ENCODE peak calls at places on chromosomes 11 and 22, in nine cellular contexts. One of them, this sample, is unnamed.

GRCh38 chr11:118215262-118215661 is 9.5 kb downstream of the JAML start:
- DNase-seq in mammary epithelial cell: no peak
- DNase-seq in lung: no peak
- DNase-seq in GM13976: no peak
- DNase-seq in MM.1S: no peak
- DNase-seq in choroid plexus epithelial cell: no peak
- DNase-seq in stomach: no peak
- DNase-seq in tibial artery: no peak
- DNase-seq in ovary: no peak
- DNase-seq in this sample: no peak

GRCh38 chr22:23249506-23250423 is 69.5 kb downstream of the BCR start:
- DNase-seq in choroid plexus epithelial cell: no peak
- DNase-seq in GM13976: no peak
- DNase-seq in MM.1S: no peak
- DNase-seq in stomach: no peak
- DNase-seq in lung: no peak
- DNase-seq in ovary: no peak
- DNase-seq in mammary epithelial cell: no peak
- DNase-seq in tibial artery: no peak
- DNase-seq in this sample: no peak

GRCh38 chr11:104380358-104380757 is 216.4 kb upstream of the PDGFD start:
- DNase-seq in GM13976: no peak
- DNase-seq in choroid plexus epithelial cell: no peak
- DNase-seq in tibial artery: no peak
- DNase-seq in mammary epithelial cell: no peak
- DNase-seq in stomach: no peak
- DNase-seq in lung: no peak
- DNase-seq in MM.1S: no peak
- DNase-seq in ovary: no peak
- DNase-seq in this sample: peak

GRCh38 chr11:70297341-70297740 is 26.9 kb downstream of the PPFIA1 start:
- DNase-seq in ovary: no peak
- DNase-seq in stomach: no peak
- DNase-seq in lung: no peak
- DNase-seq in MM.1S: no peak
- DNase-seq in mammary epithelial cell: peak
- DNase-seq in choroid plexus epithelial cell: peak
- DNase-seq in GM13976: no peak
- DNase-seq in tibial artery: no peak
- DNase-seq in this sample: peak

GRCh38 chr22:21012446-21013407 is 2.2 kb upstream of the P2RX6 start:
- DNase-seq in stomach: no peak
- DNase-seq in GM13976: no peak
- DNase-seq in tibial artery: no peak
- DNase-seq in MM.1S: no peak
- DNase-seq in ovary: no peak
- DNase-seq in mammary epithelial cell: no peak
- DNase-seq in choroid plexus epithelial cell: no peak
- DNase-seq in lung: no peak
- DNase-seq in this sample: no peak

GRCh38 chr11:17352925-17353227 is 1.3 kb downstream of the NCR3LG1 start:
- DNase-seq in lung: peak
- DNase-seq in ovary: peak
- DNase-seq in stomach: peak
- DNase-seq in mammary epithelial cell: peak
- DNase-seq in GM13976: no peak
- DNase-seq in choroid plexus epithelial cell: peak
- DNase-seq in MM.1S: peak
- DNase-seq in tibial artery: no peak
- DNase-seq in this sample: peak

GRCh38 chr22:38403806-38404205 is 51.2 kb downstream of the KCNJ4 start:
- DNase-seq in stomach: no peak
- DNase-seq in GM13976: no peak
- DNase-seq in lung: no peak
- DNase-seq in ovary: no peak
- DNase-seq in MM.1S: no peak
- DNase-seq in mammary epithelial cell: no peak
- DNase-seq in choroid plexus epithelial cell: no peak
- DNase-seq in tibial artery: no peak
- DNase-seq in this sample: no peak

GRCh38 chr11:19789840-19790710 is 77.4 kb downstream of the NAV2 start:
- DNase-seq in ovary: no peak
- DNase-seq in MM.1S: no peak
- DNase-seq in GM13976: no peak
- DNase-seq in stomach: no peak
- DNase-seq in lung: no peak
- DNase-seq in choroid plexus epithelial cell: no peak
- DNase-seq in tibial artery: no peak
- DNase-seq in mammary epithelial cell: no peak
- DNase-seq in this sample: peak

GRCh38 chr11:35785287-35786167 is 123.0 kb downstream of the TRIM44 start:
- DNase-seq in stomach: no peak
- DNase-seq in lung: no peak
- DNase-seq in mammary epithelial cell: peak
- DNase-seq in tibial artery: no peak
- DNase-seq in GM13976: no peak
- DNase-seq in MM.1S: no peak
- DNase-seq in choroid plexus epithelial cell: no peak
- DNase-seq in ovary: no peak
- DNase-seq in this sample: peak

GRCh38 chr22:17302616-17303015 is 66.6 kb upstream of the CECR2 start:
- DNase-seq in ovary: no peak
- DNase-seq in MM.1S: no peak
- DNase-seq in stomach: peak
- DNase-seq in mammary epithelial cell: no peak
- DNase-seq in choroid plexus epithelial cell: no peak
- DNase-seq in lung: no peak
- DNase-seq in GM13976: no peak
- DNase-seq in tibial artery: no peak
- DNase-seq in this sample: no peak

DNA sequence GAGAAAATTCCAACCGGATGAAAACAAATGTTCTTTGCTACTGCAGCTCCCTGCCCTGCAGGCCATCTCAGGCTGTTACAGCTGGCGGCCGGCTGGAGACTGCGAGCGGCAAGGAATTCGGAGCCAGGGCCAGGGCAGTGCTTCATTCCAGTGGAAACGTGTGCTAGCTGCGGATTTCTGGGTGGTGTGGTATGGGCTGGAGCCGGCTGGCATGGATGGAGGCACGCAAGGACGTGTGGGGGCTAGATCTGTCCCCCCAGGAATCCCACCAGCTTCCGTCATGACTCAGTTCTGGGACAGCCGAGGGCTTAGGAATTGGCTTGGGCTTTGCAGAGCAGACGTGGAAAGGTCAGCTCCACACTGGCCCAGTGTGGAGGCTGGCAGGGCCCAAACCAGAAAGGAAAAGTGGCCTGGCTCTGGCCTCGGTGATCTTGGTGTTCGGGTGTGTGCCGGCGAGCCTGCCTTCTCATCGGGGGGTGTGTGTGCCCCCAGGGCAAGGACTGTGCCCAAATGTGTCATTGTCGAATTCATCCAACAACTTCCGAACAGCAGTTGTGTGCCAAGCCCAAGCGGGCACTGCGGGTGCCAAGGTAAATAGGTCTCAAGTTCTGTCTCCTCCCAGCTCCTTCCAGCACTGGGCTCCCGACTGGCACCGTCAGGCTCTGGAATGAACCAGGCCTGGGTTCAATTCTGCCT is 48.1 kb upstream of the SHISAL1 start:
- DNase-seq in MM.1S: no peak
- DNase-seq in ovary: peak
- DNase-seq in lung: peak
- DNase-seq in GM13976: no peak
- DNase-seq in choroid plexus epithelial cell: peak
- DNase-seq in tibial artery: peak
- DNase-seq in mammary epithelial cell: peak
- DNase-seq in stomach: peak
- DNase-seq in this sample: peak
- TF ChIP-seq CTCF in MM.1S: no peak
- TF ChIP-seq CTCF in ovary: peak
- TF ChIP-seq CTCF in lung: no peak
- TF ChIP-seq CTCF in GM13976: no peak
- TF ChIP-seq CTCF in choroid plexus epithelial cell: peak
- TF ChIP-seq CTCF in tibial artery: peak
- TF ChIP-seq CTCF in mammary epithelial cell: peak
- TF ChIP-seq CTCF in stomach: no peak
- TF ChIP-seq CTCF in this sample: peak

DNA sequence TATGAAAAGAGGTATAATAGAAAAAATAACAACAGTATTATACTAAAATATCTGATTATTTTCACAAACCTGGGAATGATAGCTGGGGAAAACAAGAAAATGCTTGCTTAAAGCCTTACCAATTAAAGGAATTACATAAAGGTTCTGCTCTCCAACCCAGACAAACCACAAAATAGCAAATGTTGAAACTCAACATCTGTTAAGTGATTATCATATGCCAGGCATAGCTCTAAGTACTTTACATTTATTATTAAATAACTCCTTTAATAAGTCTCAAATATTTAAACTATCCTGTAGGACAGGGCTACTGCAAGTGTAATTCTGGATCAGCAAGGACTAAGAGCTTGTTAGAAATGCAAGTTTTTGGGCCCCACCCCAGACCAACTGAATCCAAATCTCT is 20.1 kb downstream of the OR10A6 start:
- DNase-seq in stomach: no peak
- DNase-seq in tibial artery: no peak
- DNase-seq in choroid plexus epithelial cell: no peak
- DNase-seq in GM13976: no peak
- DNase-seq in lung: no peak
- DNase-seq in mammary epithelial cell: no peak
- DNase-seq in MM.1S: no peak
- DNase-seq in ovary: no peak
- DNase-seq in this sample: peak
- TF ChIP-seq CTCF in stomach: no peak
- TF ChIP-seq CTCF in tibial artery: no peak
- TF ChIP-seq CTCF in choroid plexus epithelial cell: no peak
- TF ChIP-seq CTCF in GM13976: no peak
- TF ChIP-seq CTCF in lung: no peak
- TF ChIP-seq CTCF in mammary epithelial cell: no peak
- TF ChIP-seq CTCF in MM.1S: no peak
- TF ChIP-seq CTCF in ovary: no peak
- TF ChIP-seq CTCF in this sample: no peak

DNA sequence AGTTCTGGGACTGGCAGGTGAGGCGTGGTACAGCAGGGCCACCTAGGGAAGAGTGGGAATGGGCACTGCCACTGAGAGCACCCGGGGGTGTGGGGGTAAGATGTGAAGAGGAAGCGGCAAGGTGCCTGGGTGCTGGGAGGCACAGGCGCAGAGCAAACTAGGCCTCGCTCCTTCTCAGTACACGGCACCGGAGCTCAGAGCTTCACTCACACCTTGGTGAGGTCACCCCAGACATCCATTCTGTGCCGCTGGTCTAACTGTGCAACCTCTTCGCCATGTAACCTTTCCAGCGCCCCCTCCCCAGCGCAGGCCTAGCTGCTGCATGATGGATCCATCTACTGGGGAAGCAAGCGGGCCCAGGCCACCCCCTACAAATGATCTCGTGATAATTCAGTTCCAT is 1475.0 kb downstream of the TBC1D22A start:
- DNase-seq in MM.1S: no peak
- DNase-seq in ovary: no peak
- DNase-seq in lung: no peak
- DNase-seq in GM13976: no peak
- DNase-seq in mammary epithelial cell: no peak
- DNase-seq in choroid plexus epithelial cell: no peak
- DNase-seq in stomach: peak
- DNase-seq in tibial artery: no peak
- DNase-seq in this sample: no peak
- TF ChIP-seq CTCF in MM.1S: no peak
- TF ChIP-seq CTCF in ovary: no peak
- TF ChIP-seq CTCF in lung: no peak
- TF ChIP-seq CTCF in GM13976: no peak
- TF ChIP-seq CTCF in mammary epithelial cell: no peak
- TF ChIP-seq CTCF in choroid plexus epithelial cell: no peak
- TF ChIP-seq CTCF in stomach: no peak
- TF ChIP-seq CTCF in tibial artery: no peak
- TF ChIP-seq CTCF in this sample: no peak

GRCh38 chr11:63667993-63668392 is 3.2 kb downstream of the ATL3 start:
- DNase-seq in lung: no peak
- DNase-seq in ovary: no peak
- DNase-seq in choroid plexus epithelial cell: peak
- DNase-seq in MM.1S: no peak
- DNase-seq in tibial artery: no peak
- DNase-seq in GM13976: no peak
- DNase-seq in mammary epithelial cell: peak
- DNase-seq in stomach: no peak
- DNase-seq in this sample: peak
- TF ChIP-seq CTCF in lung: no peak
- TF ChIP-seq CTCF in ovary: no peak
- TF ChIP-seq CTCF in choroid plexus epithelial cell: no peak
- TF ChIP-seq CTCF in MM.1S: no peak
- TF ChIP-seq CTCF in tibial artery: no peak
- TF ChIP-seq CTCF in GM13976: no peak
- TF ChIP-seq CTCF in mammary epithelial cell: no peak
- TF ChIP-seq CTCF in stomach: no peak
- TF ChIP-seq CTCF in this sample: no peak

GRCh38 chr11:86274503-86274902 is 27.5 kb upstream of the HIKESHI start:
- DNase-seq in tibial artery: no peak
- DNase-seq in choroid plexus epithelial cell: no peak
- DNase-seq in MM.1S: no peak
- DNase-seq in GM13976: no peak
- DNase-seq in ovary: no peak
- DNase-seq in stomach: no peak
- DNase-seq in lung: no peak
- DNase-seq in mammary epithelial cell: no peak
- DNase-seq in this sample: no peak
- TF ChIP-seq CTCF in tibial artery: no peak
- TF ChIP-seq CTCF in choroid plexus epithelial cell: peak
- TF ChIP-seq CTCF in MM.1S: peak
- TF ChIP-seq CTCF in GM13976: no peak
- TF ChIP-seq CTCF in ovary: no peak
- TF ChIP-seq CTCF in stomach: no peak
- TF ChIP-seq CTCF in lung: no peak
- TF ChIP-seq CTCF in mammary epithelial cell: peak
- TF ChIP-seq CTCF in this sample: no peak

GRCh38 chr11:83235825-83236224 is 42.3 kb downstream of the ANKRD42 start:
- DNase-seq in mammary epithelial cell: no peak
- DNase-seq in ovary: no peak
- DNase-seq in GM13976: no peak
- DNase-seq in stomach: no peak
- DNase-seq in choroid plexus epithelial cell: peak
- DNase-seq in MM.1S: no peak
- DNase-seq in lung: no peak
- DNase-seq in tibial artery: no peak
- DNase-seq in this sample: peak

GRCh38 chr11:83238111-83238510 is 44.6 kb downstream of the ANKRD42 start:
- DNase-seq in choroid plexus epithelial cell: no peak
- DNase-seq in stomach: no peak
- DNase-seq in GM13976: no peak
- DNase-seq in tibial artery: no peak
- DNase-seq in lung: no peak
- DNase-seq in MM.1S: no peak
- DNase-seq in ovary: no peak
- DNase-seq in mammary epithelial cell: no peak
- DNase-seq in this sample: no peak

GRCh38 chr11:83241291-83241946 is 44.7 kb downstream of the CCDC90B start:
- DNase-seq in lung: peak
- DNase-seq in stomach: peak
- DNase-seq in GM13976: peak
- DNase-seq in tibial artery: peak
- DNase-seq in choroid plexus epithelial cell: peak
- DNase-seq in mammary epithelial cell: peak
- DNase-seq in MM.1S: peak
- DNase-seq in ovary: peak
- DNase-seq in this sample: peak
- TF ChIP-seq CTCF in lung: peak
- TF ChIP-seq CTCF in stomach: no peak
- TF ChIP-seq CTCF in GM13976: peak
- TF ChIP-seq CTCF in tibial artery: peak
- TF ChIP-seq CTCF in choroid plexus epithelial cell: peak
- TF ChIP-seq CTCF in mammary epithelial cell: peak
- TF ChIP-seq CTCF in MM.1S: peak
- TF ChIP-seq CTCF in ovary: no peak
- TF ChIP-seq CTCF in this sample: peak

GRCh38 chr22:19495562-19496323 is 16.0 kb downstream of the CDC45 start:
- DNase-seq in ovary: no peak
- DNase-seq in lung: no peak
- DNase-seq in GM13976: no peak
- DNase-seq in MM.1S: no peak
- DNase-seq in mammary epithelial cell: no peak
- DNase-seq in choroid plexus epithelial cell: peak
- DNase-seq in stomach: no peak
- DNase-seq in tibial artery: no peak
- DNase-seq in this sample: peak
- TF ChIP-seq CTCF in ovary: no peak
- TF ChIP-seq CTCF in lung: peak
- TF ChIP-seq CTCF in GM13976: no peak
- TF ChIP-seq CTCF in MM.1S: no peak
- TF ChIP-seq CTCF in mammary epithelial cell: peak
- TF ChIP-seq CTCF in choroid plexus epithelial cell: peak
- TF ChIP-seq CTCF in stomach: no peak
- TF ChIP-seq CTCF in tibial artery: no peak
- TF ChIP-seq CTCF in this sample: peak

This sample was measured in AG10803.